ENCODE peak calls at places on chromosomes 4 and X, in ten cellular contexts. C is naive thymus-derived CD4-positive, alpha-beta T cell; J is aorta; I is H1; U is effector memory CD4-positive, alpha-beta T cell; F is heart right ventricle; R is left ventricle myocardium inferior; G is right atrium auricular region; T is PC-9; B is esophagus squamous epithelium. E is an unnamed sample. For H3K27me3 and H3K36me3, the result is how much of the 10 kb centered on the place peaks cover.

GRCh38 chrX:47814853-47815252 is 21.8 kb upstream of the ZNF81 start:
- DNase-seq in C (no peak), J (no peak), I (no peak), U (no peak), F (no peak), R (no peak), G (no peak), T (no peak), B (no peak), E (no peak)

GRCh38 chrX:33339219-33339618 is 127.9 kb upstream of the DMD start:
- DNase-seq in C (no peak), J (no peak), I (no peak), U (no peak), F (no peak), R (no peak), G (no peak), T (no peak), B (no peak), E (peak)

GRCh38 chr4:77355731-77356130 is 198.7 kb downstream of the CCNG2 start:
- DNase-seq in C (no peak), J (no peak), I (no peak), U (no peak), F (no peak), R (no peak), G (no peak), T (no peak), B (no peak), E (peak)

GRCh38 chrX:51851507-51852085 is 41.8 kb upstream of the MAGED1 start:
- DNase-seq in C (no peak), J (no peak), I (no peak), U (no peak), F (no peak), R (no peak), G (no peak), T (no peak), B (no peak), E (peak)

GRCh38 chrX:22234380-22234779 is 38.3 kb upstream of the CBLL2 start:
- DNase-seq in C (no peak), J (no peak), I (no peak), U (no peak), F (no peak), R (no peak), G (no peak), T (no peak), B (no peak), E (no peak)

GRCh38 chrX:17669458-17669857 is 67.8 kb upstream of the SCML1 start:
- DNase-seq in C (no peak), J (no peak), I (no peak), U (no peak), F (no peak), R (no peak), G (no peak), T (no peak), B (no peak), E (no peak)

GRCh38 chrX:126064901-126065541 is 101.1 kb downstream of the DCAF12L2 start:
- DNase-seq in C (no peak), J (peak), I (no peak), U (no peak), F (no peak), R (no peak), G (peak), T (no peak), B (no peak), E (no peak)

GRCh38 chr4:128282516-128282915 is 5.1 kb downstream of the PGRMC2 start:
- DNase-seq in C (no peak), J (no peak), I (no peak), U (no peak), F (no peak), R (no peak), G (no peak), T (no peak), B (no peak), E (no peak)

GRCh38 chr4:83320548-83320947 is 14.1 kb downstream of the HPSE start:
- DNase-seq in C (no peak), J (peak), I (no peak), U (no peak), F (peak), R (peak), G (peak), T (no peak), B (no peak), E (peak)

GRCh38 chr4:66921433-66921832 is 623.9 kb downstream of the CENPC start:
- DNase-seq in C (no peak), J (no peak), I (no peak), U (no peak), F (no peak), R (no peak), G (no peak), T (no peak), B (no peak), E (no peak)
- H3K4me3 ChIP-seq in C (no peak), J (no peak), I (no peak), U (no peak), F (no peak), R (no peak), G (no peak), T (no peak), B (no peak), E (no peak)

GRCh38 chr4:20253272-20253798 is 1.6 kb downstream of the SLIT2 start:
- DNase-seq in C (no peak), J (no peak), I (no peak), U (no peak), F (peak), R (no peak), G (no peak), T (no peak), B (no peak), E (no peak)
- H3K27me3 ChIP-seq in C (under half), J (under half), I (under half), U (under half), F (under half), R (half or more), G (under half), T (under half), B (half or more), E (under half)

DNA sequence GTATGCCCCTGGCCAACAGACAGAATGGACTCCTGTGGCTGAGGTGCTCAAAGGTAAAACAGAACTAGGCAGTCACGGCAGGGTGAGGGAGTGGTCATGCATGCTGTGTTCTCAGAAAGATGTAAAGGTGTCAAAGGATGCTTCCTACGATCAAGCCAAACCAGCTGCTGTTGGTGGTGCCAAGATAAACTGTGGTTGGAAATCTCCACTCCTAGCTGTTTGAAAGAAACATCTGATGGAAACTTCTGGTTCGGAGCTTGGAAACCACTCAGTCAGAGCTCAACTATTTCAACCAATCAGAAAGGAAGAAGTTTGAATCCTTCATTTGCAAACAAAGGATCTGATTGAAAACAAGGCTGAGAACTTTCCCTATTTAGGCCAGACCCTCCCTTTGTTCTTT is 68.5 kb upstream of the DDX60 start:
- DNase-seq in C (no peak), J (no peak), I (no peak), U (no peak), F (no peak), R (no peak), G (no peak), T (no peak), B (no peak), E (no peak)
- H3K36me3 ChIP-seq in C (under half), J (under half), I (under half), U (half or more), F (half or more), R (under half), G (under half), T (under half), B (under half), E (under half)

DNA sequence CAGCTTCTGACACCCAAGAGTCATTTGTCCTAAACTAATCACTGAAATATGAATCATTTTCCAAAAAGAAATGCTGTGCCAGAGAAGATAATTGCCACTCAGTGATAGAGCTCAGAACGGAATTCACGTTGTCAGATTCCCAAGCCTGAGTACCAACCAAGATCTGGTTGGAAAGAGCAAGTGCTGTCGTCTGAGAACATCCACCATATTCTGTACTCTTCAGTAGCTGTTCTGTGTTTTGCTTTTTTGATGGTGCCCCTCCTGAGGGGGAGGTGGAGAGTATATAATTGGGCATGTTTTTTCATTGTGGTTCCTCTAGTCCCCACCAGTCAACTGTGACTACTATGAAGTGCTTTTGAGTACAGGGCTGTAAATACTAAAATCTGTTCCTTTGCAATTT is 13.2 kb downstream of the RUFY3 start:
- DNase-seq in C (no peak), J (no peak), I (no peak), U (no peak), F (no peak), R (no peak), G (no peak), T (no peak), B (no peak), E (no peak)
- H3K4me3 ChIP-seq in C (peak), J (peak), I (no peak), U (peak), F (peak), R (peak), G (peak), T (no peak), B (peak), E (peak)

DNA sequence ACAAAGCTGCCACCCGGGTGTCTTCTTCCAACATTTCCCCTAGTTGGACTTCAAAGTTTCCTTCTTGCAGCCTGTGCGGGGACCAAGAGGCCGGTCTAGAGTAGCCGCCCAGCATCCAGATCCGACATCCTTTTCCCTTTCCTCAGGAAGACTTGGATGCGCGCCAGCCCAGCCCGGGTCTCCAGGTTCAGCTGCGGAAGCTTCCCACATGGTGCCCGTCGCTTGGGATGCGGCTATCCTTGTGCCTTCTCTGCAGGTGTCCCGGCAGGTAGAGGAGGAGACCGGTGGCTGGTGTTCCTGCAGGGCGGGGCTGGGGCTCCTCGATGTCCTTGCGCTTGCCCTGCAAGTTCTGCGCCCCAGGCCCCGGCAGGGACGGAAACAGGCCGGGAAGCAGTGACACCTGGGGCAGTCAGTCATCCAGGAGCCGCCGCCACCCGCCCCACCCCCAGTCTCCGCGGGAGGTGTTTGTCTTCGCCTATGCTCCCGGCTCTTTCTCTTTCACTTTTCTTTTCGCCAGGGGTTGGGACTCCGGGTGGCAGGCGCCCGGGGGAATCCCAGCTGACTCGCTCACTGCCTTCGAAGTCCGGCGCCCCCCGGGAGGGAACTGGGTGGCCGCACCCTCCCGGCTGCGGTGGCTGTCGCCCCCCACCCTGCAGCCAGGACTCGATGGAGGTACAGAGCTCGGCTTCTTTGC is at the start of gene IL15:
- DNase-seq in C (peak), J (peak), I (peak), U (peak), F (peak), R (peak), G (peak), T (peak), B (peak), E (peak)
- H3K27me3 ChIP-seq in C (under half), J (under half), I (under half), U (under half), F (under half), R (under half), G (under half), T (under half), B (under half), E (under half)

GRCh38 chr4:108052511-108052910 is 62.8 kb downstream of the HADH start:
- DNase-seq in C (no peak), J (no peak), I (no peak), U (no peak), F (no peak), R (no peak), G (no peak), T (no peak), B (no peak), E (no peak)

GRCh38 chr4:108056418-108056817 is 66.7 kb downstream of the HADH start:
- DNase-seq in C (no peak), J (no peak), I (no peak), U (no peak), F (no peak), R (no peak), G (no peak), T (no peak), B (no peak), E (no peak)

GRCh38 chr4:108055787-108056186 is 66.1 kb downstream of the HADH start:
- DNase-seq in C (no peak), J (no peak), I (no peak), U (no peak), F (no peak), R (no peak), G (no peak), T (no peak), B (no peak), E (no peak)

GRCh38 chr4:108053281-108053701 is 63.6 kb downstream of the HADH start:
- DNase-seq in C (no peak), J (no peak), I (no peak), U (no peak), F (no peak), R (no peak), G (no peak), T (no peak), B (no peak), E (no peak)

DNA sequence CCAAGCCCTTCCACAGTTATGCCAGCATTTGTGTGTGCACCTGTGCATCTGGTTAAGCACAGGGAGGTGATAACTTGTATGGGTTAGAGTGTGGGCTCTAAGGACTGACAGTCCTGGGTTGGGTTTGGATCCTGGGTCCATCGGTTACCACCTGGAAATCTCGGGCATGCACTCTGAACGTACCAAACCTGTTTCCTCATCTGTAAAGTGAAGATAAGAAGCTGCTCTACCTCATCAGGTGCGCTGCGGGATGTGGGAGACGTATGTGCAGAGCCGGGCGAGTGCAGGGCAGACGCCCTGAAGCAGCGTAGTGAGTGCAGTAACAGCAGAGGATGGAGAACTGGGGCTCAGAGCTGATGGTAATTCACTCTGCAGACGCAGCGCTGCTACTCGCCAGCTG is 64.3 kb downstream of the HADH start:
- DNase-seq in C (peak), J (no peak), I (no peak), U (no peak), F (no peak), R (no peak), G (no peak), T (no peak), B (no peak), E (no peak)
- H3K36me3 ChIP-seq in C (under half), J (under half), I (under half), U (under half), F (under half), R (under half), G (under half), T (under half), B (under half), E (under half)

GRCh38 chr4:137531121-137531520 is 1.2 kb downstream of the PCDH18 start:
- DNase-seq in C (no peak), J (no peak), I (no peak), U (no peak), F (no peak), R (no peak), G (no peak), T (no peak), B (no peak), E (no peak)
- H3K4me3 ChIP-seq in C (no peak), J (peak), I (peak), U (no peak), F (peak), R (peak), G (peak), T (no peak), B (peak), E (no peak)

GRCh38 chr4:41750624-41751324 is 2.2 kb upstream of the PHOX2B start:
- DNase-seq in C (no peak), J (no peak), I (no peak), U (no peak), F (no peak), R (no peak), G (no peak), T (no peak), B (no peak), E (no peak)
- H3K27me3 ChIP-seq in C (under half), J (under half), I (half or more), U (under half), F (half or more), R (half or more), G (under half), T (half or more), B (half or more), E (half or more)

GRCh38 chr4:492412-492811 is 6.5 kb downstream of the ZNF721 start:
- DNase-seq in C (no peak), J (no peak), I (no peak), U (no peak), F (no peak), R (no peak), G (no peak), T (no peak), B (no peak), E (no peak)
- H3K36me3 ChIP-seq in C (under half), J (under half), I (under half), U (under half), F (under half), R (under half), G (under half), T (under half), B (half or more), E (under half)

GRCh38 chr4:30756553-30756952 is 36.4 kb downstream of the PCDH7 start:
- DNase-seq in C (no peak), J (no peak), I (no peak), U (no peak), F (no peak), R (no peak), G (no peak), T (no peak), B (no peak), E (peak)
- H3K4me3 ChIP-seq in C (no peak), J (no peak), I (no peak), U (no peak), F (no peak), R (no peak), G (no peak), T (peak), B (no peak), E (no peak)

E was measured in bronchial epithelial cell.